ENCODE peak calls at places on chromosomes 12 and 14, in seven cellular contexts. M, H, P, U, C, F and B are unnamed samples.

GRCh38 chr14:71533396-71533795 is 398.8 kb upstream of the RGS6 start:
- DNase-seq in U (no peak), M (peak; percentile 88), C (peak; percentile 64), P (peak; percentile 15), F (no peak), H (no peak), B (peak; percentile 59)

GRCh38 chr14:104932676-104933631 is 8.3 kb downstream of the PLD4 start:
- DNase-seq in U (peak; percentile 74), C (peak; percentile 38), P (peak; percentile 69), F (peak; percentile 93), M (peak; percentile 62), H (peak; percentile 89), B (peak; percentile 76)

GRCh38 chr14:24818823-24819341 is 184.9 kb upstream of the GZMB start:
- DNase-seq in C (no peak), F (no peak), P (no peak), U (no peak), M (no peak), H (no peak), B (no peak)

GRCh38 chr12:89244536-89244935 is 107.8 kb downstream of the DUSP6 start:
- DNase-seq in U (no peak), C (no peak), H (no peak), F (no peak), P (peak; percentile 41), M (peak; percentile 61), B (peak; percentile 20)

GRCh38 chr12:101813117-101813516 is 17.6 kb downstream of the GNPTAB start:
- DNase-seq in F (no peak), H (no peak), U (no peak), C (no peak), P (no peak), M (no peak), B (no peak)

GRCh38 chr14:103547455-103547940 is 15.0 kb downstream of the BAG5 start:
- DNase-seq in P (no peak), M (no peak), C (no peak), U (no peak), H (no peak), F (no peak), B (no peak)

GRCh38 chr12:85357609-85358008 is 77.6 kb downstream of the ALX1 start:
- DNase-seq in P (peak; percentile 2), U (no peak), F (no peak), M (no peak), H (no peak), C (no peak), B (no peak)

GRCh38 chr14:105765893-105766614 is 239.7 kb downstream of the TMEM121 start:
- DNase-seq in H (no peak), U (no peak), C (no peak), M (no peak), P (no peak), F (no peak), B (no peak)

GRCh38 chr12:51886021-51886710 is 1.7 kb upstream of the ANKRD33 start:
- DNase-seq in U (peak; percentile 65), P (peak; percentile 80), F (peak; percentile 75), M (peak; percentile 92), C (peak; percentile 33), H (peak; percentile 55), B (peak; percentile 99)

GRCh38 chr12:1791104-1791927 is 29.0 kb upstream of the LRTM2 start:
- DNase-seq in H (peak; percentile 60), U (peak; percentile 64), M (peak; percentile 46), P (peak; percentile 72), C (peak; percentile 61), F (peak; percentile 63), B (peak; percentile 75)

GRCh38 chr14:92627707-92628215 is 114.2 kb downstream of the RIN3 start:
- DNase-seq in M (no peak), H (no peak), U (no peak), P (no peak), C (no peak), F (no peak), B (no peak)

GRCh38 chr12:41190360-41190759 is 2.2 kb downstream of the PDZRN4 start:
- DNase-seq in C (peak; percentile 12), F (no peak), P (peak; percentile 22), U (no peak), H (peak; percentile 42), M (peak; percentile 20), B (peak; percentile 35)

GRCh38 chr12:6792522-6793201 is 3.3 kb downstream of the CD4 start:
- DNase-seq in C (no peak), U (no peak), P (no peak), H (no peak), M (peak; percentile 14), F (no peak), B (no peak)

GRCh38 chr12:11767029-11767724 is 117.7 kb downstream of the ETV6 start:
- DNase-seq in M (no peak), H (no peak), P (no peak), C (no peak), F (no peak), U (no peak), B (no peak)

GRCh38 chr14:31549817-31550216 is 11.4 kb upstream of the NUBPL start:
- DNase-seq in P (no peak), H (no peak), C (no peak), F (no peak), U (no peak), M (no peak), B (no peak)

GRCh38 chr12:92827836-92828431 is 101.2 kb downstream of the EEA1 start:
- DNase-seq in C (peak; percentile 12), U (no peak), H (peak; percentile 36), F (no peak), M (peak; percentile 34), P (peak; percentile 66), B (peak; percentile 67)

GRCh38 chr12:108553799-108554198 is 7.2 kb downstream of the SART3 start:
- DNase-seq in P (no peak), F (no peak), H (no peak), C (no peak), U (no peak), M (no peak), B (no peak)

GRCh38 chr14:65560340-65561027 is 148.0 kb downstream of the FUT8 start:
- DNase-seq in P (no peak), H (no peak), U (no peak), M (peak; percentile 78), F (no peak), C (peak; percentile 71), B (peak; percentile 36)

GRCh38 chr12:127284021-127284420 is 982.9 kb upstream of the TMEM132C start:
- DNase-seq in H (no peak), F (no peak), U (no peak), M (peak; percentile 58), P (no peak), C (peak; percentile 16), B (peak; percentile 61)

GRCh38 chr12:132449565-132450390 is 40.2 kb upstream of the FBRSL1 start:
- DNase-seq in C (no peak), F (no peak), H (no peak), P (no peak), M (no peak), U (no peak), B (no peak)

GRCh38 chr14:102805454-102805891 is 28.2 kb downstream of the TRAF3 start:
- DNase-seq in M (peak; percentile 85), P (peak; percentile 27), U (no peak), H (no peak), F (no peak), C (peak; percentile 69), B (peak; percentile 51)

GRCh38 chr12:26576266-26576665 is 256.7 kb downstream of the ITPR2 start:
- DNase-seq in M (no peak), C (no peak), H (no peak), F (no peak), P (no peak), U (no peak), B (no peak)

DNA sequence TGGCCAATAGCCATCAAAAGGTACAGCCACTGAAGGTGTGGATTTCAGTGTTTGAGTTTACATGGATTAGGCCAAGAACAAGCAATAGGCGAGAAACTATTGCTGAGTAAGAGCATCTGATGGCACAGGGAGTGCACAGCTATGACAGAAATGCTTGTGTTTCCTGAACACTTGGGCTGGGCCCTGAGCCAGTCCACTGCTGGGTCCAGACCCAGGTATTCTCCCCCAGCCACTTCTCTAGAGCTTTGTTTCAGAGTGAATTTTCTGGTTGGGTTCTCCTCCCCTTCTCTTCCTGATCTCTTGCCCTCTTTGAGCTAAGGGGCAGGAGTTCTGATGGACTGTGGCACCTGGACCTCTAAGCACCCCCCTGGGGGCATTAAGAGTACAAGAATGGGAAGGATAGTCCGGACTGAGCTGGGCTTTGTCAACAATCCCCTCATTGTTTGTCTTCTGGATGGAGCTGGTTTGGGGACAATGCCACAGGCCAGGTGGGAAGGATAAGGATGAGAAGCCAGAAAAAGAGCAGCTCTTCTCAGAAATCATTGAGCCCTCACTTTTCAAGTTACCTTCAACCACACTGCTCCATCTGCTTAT is 8.3 kb downstream of the HOXC5 start:
- DNase-seq in F (no peak), U (no peak), M (no peak), P (no peak), H (no peak), C (no peak), B (no peak)
- H3K4me3 ChIP-seq in F (no peak overlapping the region), U (no peak overlapping the region), M (no peak overlapping the region), P (no peak overlapping the region), H (no peak overlapping the region), C (no peak overlapping the region), B (no peak overlapping the region)

GRCh38 chr14:73283592-73284379 is 46.5 kb downstream of the PAPLN start:
- DNase-seq in U (no peak), H (no peak), F (no peak), M (peak; percentile 43), C (peak; percentile 18), P (peak; percentile 42), B (peak; percentile 31)
- TF ChIP-seq CTCF in U (peak; percentile 14), H (peak; percentile 43), F (peak; percentile 32), M (peak; percentile 25), C (peak; percentile 61), P (peak; percentile 48), B (peak; percentile 25)

DNA sequence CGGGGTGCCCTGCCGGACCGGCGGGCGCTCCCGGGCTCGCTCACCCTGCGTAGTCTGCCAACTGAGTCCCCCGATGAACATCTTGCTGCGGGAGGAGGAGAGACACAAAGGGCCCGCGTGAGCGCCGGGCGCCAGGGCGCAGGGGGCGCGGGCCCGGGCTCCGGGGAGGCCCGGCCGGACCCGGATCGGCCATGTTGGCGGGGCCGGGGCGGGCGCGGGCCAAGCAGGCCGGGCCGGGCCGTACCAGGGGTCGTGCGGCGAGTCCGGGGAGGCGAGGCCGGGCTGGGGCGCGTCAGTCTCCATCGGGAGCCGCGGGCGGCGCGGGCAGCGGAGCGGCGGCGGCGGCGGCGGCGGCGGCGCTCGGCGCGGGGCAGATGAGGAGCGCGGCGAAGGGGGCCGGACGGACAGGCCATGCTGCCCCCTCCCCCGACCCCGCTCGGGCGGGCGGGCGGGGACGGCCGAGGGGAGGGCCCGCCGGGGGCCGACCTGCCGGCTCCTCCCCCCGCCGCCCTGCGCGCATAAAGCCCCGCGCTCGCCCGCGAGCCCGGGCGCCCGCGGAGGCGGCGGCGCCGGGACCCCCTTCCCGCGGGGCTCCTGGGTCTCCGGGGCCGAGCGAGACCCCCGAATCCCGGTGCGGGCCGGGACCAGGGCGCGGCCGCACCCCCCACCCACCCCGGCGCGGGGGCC is at the start of gene MSI1:
- DNase-seq in H (no peak), F (no peak), P (no peak), U (no peak), M (no peak), C (no peak), B (no peak)
- H3K4me3 ChIP-seq in H (peak within 1 kb of the TSS; percentile 53), F (peak within 1 kb of the TSS; percentile 26), P (no peak within 1 kb of the TSS), U (peak within 1 kb of the TSS; percentile 42), M (no peak within 1 kb of the TSS), C (peak within 1 kb of the TSS; percentile 48), B (no peak within 1 kb of the TSS)

DNA sequence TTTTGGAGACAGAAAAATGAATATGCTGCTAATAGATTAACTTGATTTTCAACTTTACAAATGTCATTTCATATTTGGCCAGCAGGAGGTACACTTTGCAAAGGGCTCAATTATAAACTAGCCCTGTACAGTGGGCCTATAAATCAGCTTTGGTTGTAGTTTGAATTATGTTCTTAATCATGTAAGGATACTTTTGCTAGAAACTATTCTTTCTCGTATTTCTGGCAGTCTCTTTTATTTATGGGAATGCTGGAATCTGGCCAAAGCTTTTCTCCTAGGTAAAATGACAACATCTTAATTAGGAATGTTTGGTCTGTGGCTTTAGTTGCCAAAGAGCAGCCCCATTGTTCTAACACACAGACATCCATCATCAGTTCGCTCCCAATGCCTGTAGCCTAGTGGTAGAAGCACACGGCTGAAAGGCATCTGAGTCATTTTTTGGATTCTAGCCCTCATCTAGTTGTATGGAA is 1322.3 kb upstream of the SEL1L start:
- DNase-seq in U (no peak), C (peak; percentile 89), H (no peak), F (no peak), M (peak; percentile 52), P (peak; percentile 81), B (peak; percentile 55)
- TF ChIP-seq CTCF in U (peak; percentile 27), C (peak; percentile 56), H (no peak), F (no peak), M (no peak), P (peak; percentile 74), B (peak; percentile 37)